ENCODE peak calls at places on chromosomes 16 and 17, in four cellular contexts. I is CD8-positive, alpha-beta T cell; G is iPS DF 6.9; H is IMR-90. M is an unnamed sample.

GRCh38 chr16:83957296-83957855 is 4.3 kb downstream of the OSGIN1 start:
- DNase-seq in I (no peak), G (no peak), H (no peak), M (peak; percentile 60)

GRCh38 chr17:8038954-8039610 is at the start of gene ALOX15B:
- DNase-seq in I (no peak), G (no peak), H (no peak), M (peak; percentile 68)

GRCh38 chr16:22683730-22684280 is 130.2 kb upstream of the HS3ST2 start:
- DNase-seq in I (no peak), G (no peak), H (no peak), M (no peak)

GRCh38 chr16:84176192-84177053 is 10.4 kb downstream of the TAF1C start:
- DNase-seq in I (no peak), G (no peak), H (no peak), M (no peak)

GRCh38 chr16:73012341-73012740 is 35.6 kb downstream of the ZFHX3 start:
- DNase-seq in I (no peak), G (no peak), H (no peak), M (no peak)

GRCh38 chr17:82030470-82031302 is 792 bp upstream of the RAC3 start:
- DNase-seq in I (peak; percentile 80), G (no peak), H (peak; percentile 79), M (peak; percentile 96)

GRCh38 chr16:66552288-66553143 is at the start of gene CKLF:
- DNase-seq in I (peak; percentile 90), G (peak; percentile 60), H (peak; percentile 83), M (peak; percentile 88)

GRCh38 chr16:24776486-24777220 is 47.2 kb downstream of the TNRC6A start:
- DNase-seq in I (no peak), G (no peak), H (peak; percentile 33), M (no peak)

GRCh38 chr17:56978441-56979090 is 635 bp downstream of the SCPEP1 start:
- DNase-seq in I (no peak), G (no peak), H (peak; percentile 5), M (no peak)

GRCh38 chr17:6756425-6757012 is 673 bp downstream of the XAF1 start:
- DNase-seq in I (no peak), G (no peak), H (no peak), M (no peak)
- H3K4me3 ChIP-seq in I (peak overlapping the region; percentile 69), G (no peak overlapping the region), H (no peak overlapping the region), M (peak overlapping the region; percentile 68)

GRCh38 chr17:83104577-83105505 is 25.4 kb downstream of the METRNL start:
- DNase-seq in I (no peak), G (no peak), H (no peak), M (no peak)

GRCh38 chr17:83106036-83106577 is 26.7 kb downstream of the METRNL start:
- DNase-seq in I (no peak), G (no peak), H (no peak), M (no peak)

GRCh38 chr17:83106913-83107655 is 27.7 kb downstream of the METRNL start:
- DNase-seq in I (no peak), G (no peak), H (no peak), M (no peak)

GRCh38 chr17:83103938-83104311 is 24.5 kb downstream of the METRNL start:
- DNase-seq in I (no peak), G (no peak), H (no peak), M (no peak)

GRCh38 chr17:83105512-83105911 is 26.1 kb downstream of the METRNL start:
- DNase-seq in I (no peak), G (no peak), H (no peak), M (no peak)
- H3K27ac ChIP-seq in I (no peak overlapping the region), G (no peak overlapping the region), H (no peak overlapping the region), M (no peak overlapping the region)

GRCh38 chr17:77690271-77691161 is 268.0 kb upstream of the TNRC6C start:
- DNase-seq in I (peak; percentile 38), G (no peak), H (no peak), M (no peak)
- H3K4me3 ChIP-seq in I (peak overlapping the region; percentile 35), G (no peak overlapping the region), H (peak overlapping the region; percentile 19), M (no peak overlapping the region)

DNA sequence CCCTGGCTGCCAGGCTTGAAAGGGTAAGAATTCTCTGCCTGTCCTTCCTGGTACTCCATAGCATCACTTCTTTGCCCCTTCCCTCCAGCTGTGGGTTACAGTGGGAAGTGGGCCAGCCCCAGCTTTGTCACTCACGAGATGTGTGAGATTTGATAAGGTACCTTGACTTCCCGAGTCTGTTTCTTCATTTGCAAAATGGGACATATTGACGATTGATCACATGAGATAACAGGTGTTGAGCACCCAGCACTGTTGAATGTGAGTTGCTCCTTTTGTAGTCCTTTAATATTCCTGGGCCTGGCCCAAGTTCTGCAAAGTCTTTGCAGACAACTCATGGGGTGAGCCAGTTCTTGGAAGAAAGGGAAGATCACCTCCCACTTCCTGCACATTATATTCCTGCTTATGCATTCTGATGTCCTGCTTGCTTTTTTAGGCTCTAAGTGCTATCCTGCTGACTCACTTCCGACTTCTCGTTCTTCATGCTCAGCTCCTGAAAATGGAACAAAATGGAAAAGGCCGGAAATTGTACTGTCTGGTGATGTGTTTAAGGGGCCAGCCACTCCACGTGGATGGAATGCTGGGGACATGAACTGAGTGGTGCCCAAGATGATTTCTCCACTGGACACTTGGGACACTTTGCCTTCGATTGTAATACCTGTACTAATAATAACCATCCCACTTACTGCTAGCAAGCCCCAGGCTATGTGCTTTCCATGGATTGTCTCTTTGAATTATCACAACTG is 8.3 kb upstream of the NLK start:
- DNase-seq in I (no peak), G (no peak), H (peak; percentile 91), M (no peak)
- H3K27ac ChIP-seq in I (no peak overlapping the region), G (no peak overlapping the region), H (peak overlapping the region; percentile 50), M (no peak overlapping the region)

DNA sequence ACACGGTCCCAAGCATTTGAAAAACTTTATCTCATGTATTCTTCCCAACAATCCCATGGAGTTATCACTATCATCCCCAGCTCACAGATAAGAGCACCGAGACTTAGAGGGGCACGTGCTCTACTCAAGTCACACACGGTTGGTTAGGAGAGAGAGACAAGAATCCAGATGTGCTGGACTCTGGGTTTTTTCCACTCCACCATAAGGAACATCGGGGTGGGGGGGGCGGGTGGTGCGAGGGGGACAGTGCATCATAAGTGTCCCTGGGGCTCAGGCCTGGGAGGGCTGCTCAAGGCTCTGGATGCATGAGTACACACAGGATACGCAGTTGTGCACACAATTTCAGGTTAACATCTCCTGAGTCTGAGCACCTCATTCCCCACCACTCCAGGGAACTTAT is 7.4 kb downstream of the CDC42EP4 start:
- DNase-seq in I (no peak), G (no peak), H (no peak), M (no peak)
- H3K4me3 ChIP-seq in I (no peak overlapping the region), G (no peak overlapping the region), H (no peak overlapping the region), M (no peak overlapping the region)

GRCh38 chr16:87380875-87381274 is 2.7 kb downstream of the FBXO31 start:
- DNase-seq in I (no peak), G (no peak), H (peak; percentile 61), M (no peak)
- H3K27ac ChIP-seq in I (no peak overlapping the region), G (no peak overlapping the region), H (no peak overlapping the region), M (peak overlapping the region; percentile 0)

GRCh38 chr17:34575182-34575581 is 4.2 kb upstream of the TMEM132E start:
- DNase-seq in I (no peak), G (no peak), H (no peak), M (no peak)

GRCh38 chr17:34579017-34579946 is at the start of gene TMEM132E:
- DNase-seq in I (no peak), G (no peak), H (peak; percentile 2), M (peak; percentile 82)

GRCh38 chr17:34579979-34580684 is 750 bp downstream of the TMEM132E start:
- DNase-seq in I (no peak), G (no peak), H (no peak), M (no peak)

GRCh38 chr17:34578656-34579016 is 746 bp upstream of the TMEM132E start:
- DNase-seq in I (no peak), G (no peak), H (no peak), M (no peak)

DNA sequence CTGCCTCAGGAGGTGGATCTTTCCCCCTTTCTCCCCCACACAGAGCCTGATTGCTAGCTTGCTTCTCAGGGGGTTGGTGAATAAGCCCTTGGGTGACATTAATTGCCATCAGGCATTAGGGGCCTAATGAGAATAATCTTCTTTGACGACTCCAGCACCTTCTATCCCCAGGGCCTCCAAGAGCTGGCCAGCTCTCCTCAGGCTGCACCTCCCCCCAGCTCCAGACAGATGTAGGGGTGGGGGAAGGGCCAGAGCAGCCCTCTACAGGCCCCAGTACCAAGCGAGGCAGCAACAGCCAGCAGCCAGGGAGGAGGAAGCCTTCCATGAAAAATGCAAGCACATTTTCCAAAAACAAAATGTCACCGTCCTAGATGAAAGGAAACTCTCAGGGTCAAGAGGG is 1.4 kb upstream of the TMEM132E start:
- DNase-seq in I (no peak), G (no peak), H (no peak), M (no peak)
- H3K4me3 ChIP-seq in I (no peak overlapping the region), G (no peak overlapping the region), H (no peak overlapping the region), M (no peak overlapping the region)

DNA sequence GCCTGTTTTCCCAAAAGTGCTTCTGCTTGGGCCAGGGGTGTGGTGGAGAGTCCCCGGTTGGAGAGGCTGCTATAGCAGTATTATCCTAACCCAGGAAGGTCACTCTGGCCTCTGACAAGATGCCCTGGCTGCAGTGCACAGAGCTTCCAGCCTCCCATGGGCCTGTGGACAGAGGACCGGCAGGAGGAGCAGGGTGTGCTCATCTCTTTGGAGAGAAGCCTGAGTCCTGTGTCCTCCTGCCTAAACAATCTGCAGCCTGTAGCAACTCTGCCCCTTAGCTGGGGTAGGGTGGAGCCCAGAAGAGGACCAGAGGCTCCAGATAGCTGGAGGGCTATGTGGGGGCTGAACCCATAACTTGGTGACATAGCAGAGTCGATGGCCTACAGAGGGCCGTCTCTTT is 78.0 kb downstream of the MPRIP start:
- DNase-seq in I (no peak), G (no peak), H (no peak), M (no peak)
- H3K27ac ChIP-seq in I (no peak overlapping the region), G (no peak overlapping the region), H (peak overlapping the region; percentile 49), M (peak overlapping the region; percentile 65)

GRCh38 chr17:79414063-79414462 is 196.8 kb downstream of the RBFOX3 start:
- DNase-seq in I (no peak), G (no peak), H (no peak), M (no peak)

GRCh38 chr17:79412110-79412509 is 198.7 kb downstream of the RBFOX3 start:
- DNase-seq in I (no peak), G (no peak), H (no peak), M (no peak)

GRCh38 chr17:79414520-79415065 is 196.3 kb downstream of the RBFOX3 start:
- DNase-seq in I (no peak), G (no peak), H (no peak), M (no peak)

GRCh38 chr17:79415365-79415764 is 195.5 kb downstream of the RBFOX3 start:
- DNase-seq in I (no peak), G (no peak), H (no peak), M (no peak)

DNA sequence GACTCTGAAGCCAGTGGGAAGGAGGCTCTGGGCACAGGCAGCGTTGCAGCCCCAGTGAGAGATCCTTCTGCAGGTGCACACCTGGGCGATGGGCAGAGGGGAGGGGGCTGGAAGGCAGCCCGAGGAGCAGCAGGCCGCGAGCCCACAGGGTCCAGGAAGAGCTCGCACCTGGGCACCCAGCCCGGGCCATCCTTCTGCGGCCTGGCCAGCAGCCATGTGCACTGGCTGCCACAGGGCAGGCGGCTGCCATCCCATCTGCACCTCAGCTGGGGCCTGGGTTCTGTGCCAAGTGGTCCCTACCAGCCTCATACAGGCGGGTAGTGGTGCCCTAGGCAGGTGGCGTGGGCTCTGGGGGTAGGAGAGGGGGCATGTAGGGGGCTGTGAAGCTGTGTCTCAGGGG is 197.3 kb downstream of the RBFOX3 start:
- DNase-seq in I (no peak), G (no peak), H (no peak), M (no peak)
- H3K4me3 ChIP-seq in I (no peak overlapping the region), G (no peak overlapping the region), H (no peak overlapping the region), M (no peak overlapping the region)

M was measured in left lung.